ENCODE peak calls at places on chromosome 6, in five cellular contexts. X is heart left ventricle, I is prostate gland, K is NB4, C is right lobe of liver. Q is an unnamed sample.

GRCh38 chr6:116497089-116497676 is 14.3 kb upstream of the CALHM5 start:
- DNase-seq in X (no peak), I (no peak), K (no peak), C (no peak), Q (no peak)

GRCh38 chr6:47700596-47700995 is 2.2 kb downstream of the ADGRF4 start:
- DNase-seq in X (no peak), I (no peak), K (no peak), C (no peak), Q (no peak)

GRCh38 chr6:34657037-34657306 is 39.6 kb downstream of the ILRUN start:
- DNase-seq in X (no peak), I (no peak), K (no peak), C (no peak), Q (no peak)

GRCh38 chr6:40586800-40587201 is 363 bp downstream of the LRFN2 start:
- DNase-seq in X (peak; percentile 59), I (no peak), K (no peak), C (no peak), Q (no peak)

GRCh38 chr6:14999106-14999505 is 246.8 kb upstream of the JARID2 start:
- DNase-seq in X (no peak), I (no peak), K (no peak), C (no peak), Q (no peak)

GRCh38 chr6:7697820-7698623 is 27.9 kb upstream of the BMP6 start:
- DNase-seq in X (no peak), I (no peak), K (peak; percentile 95), C (peak; percentile 69), Q (no peak)

GRCh38 chr6:114024746-114025145 is 53.8 kb upstream of the HDAC2 start:
- DNase-seq in X (no peak), I (no peak), K (no peak), C (no peak), Q (no peak)

GRCh38 chr6:19024737-19025136 is 637.6 kb downstream of the RNF144B start:
- DNase-seq in X (no peak), I (peak; percentile 30), K (peak; percentile 45), C (no peak), Q (no peak)

GRCh38 chr6:21593927-21594421 is 423 bp downstream of the SOX4 start:
- DNase-seq in X (no peak), I (peak; percentile 29), K (peak; percentile 78), C (no peak), Q (no peak)

GRCh38 chr6:39912446-39912845 is 21.8 kb downstream of the MOCS1 start:
- DNase-seq in X (no peak), I (no peak), K (no peak), C (no peak), Q (no peak)

GRCh38 chr6:111423960-111424846 is 58.8 kb downstream of the REV3L start:
- DNase-seq in X (no peak), I (peak; percentile 72), K (no peak), C (peak; percentile 39), Q (no peak)

GRCh38 chr6:16345449-16346330 is 107.3 kb downstream of the GMPR start:
- DNase-seq in X (no peak), I (no peak), K (peak; percentile 67), C (no peak), Q (no peak)

GRCh38 chr6:5130135-5130866 is 45.2 kb downstream of the PPP1R3G start:
- DNase-seq in X (no peak), I (no peak), K (no peak), C (no peak), Q (no peak)

GRCh38 chr6:84052204-84052882 is 18.8 kb downstream of the MRAP2 start:
- DNase-seq in X (peak; percentile 82), I (peak; percentile 11), K (peak; percentile 5), C (no peak), Q (no peak)

GRCh38 chr6:143337201-143337949 is 113.1 kb downstream of the ADAT2 start:
- DNase-seq in X (peak; percentile 72), I (no peak), K (peak; percentile 68), C (no peak), Q (peak; percentile 46)

GRCh38 chr6:56932891-56933473 is 21.9 kb upstream of the BEND6 start:
- DNase-seq in X (no peak), I (no peak), K (peak; percentile 38), C (no peak), Q (no peak)

GRCh38 chr6:111552241-111552744 is 53.4 kb downstream of the TRAF3IP2 start:
- DNase-seq in X (no peak), I (peak; percentile 72), K (no peak), C (no peak), Q (peak; percentile 77)

GRCh38 chr6:46044876-46045617 is 29.4 kb upstream of the CLIC5 start:
- DNase-seq in X (no peak), I (no peak), K (peak; percentile 73), C (no peak), Q (peak; percentile 57)

GRCh38 chr6:84897874-84898635 is 133.7 kb upstream of the TBX18 start:
- DNase-seq in X (no peak), I (no peak), K (no peak), C (no peak), Q (no peak)

GRCh38 chr6:84019812-84020211 is 13.8 kb upstream of the MRAP2 start:
- DNase-seq in X (no peak), I (no peak), K (no peak), C (no peak), Q (no peak)

GRCh38 chr6:95209007-95209406 is 368.3 kb upstream of the MANEA start:
- DNase-seq in X (no peak), I (no peak), K (no peak), C (no peak), Q (no peak)

GRCh38 chr6:33914519-33915120 is 110.8 kb upstream of the MLN start:
- DNase-seq in X (peak; percentile 62), I (no peak), K (peak; percentile 82), C (no peak), Q (no peak)

GRCh38 chr6:125918681-125919566 is 37.6 kb upstream of the HINT3 start:
- DNase-seq in X (no peak), I (peak; percentile 67), K (peak; percentile 90), C (no peak), Q (peak; percentile 52)

GRCh38 chr6:125918230-125918629 is 38.3 kb upstream of the HINT3 start:
- DNase-seq in X (no peak), I (no peak), K (no peak), C (no peak), Q (no peak)

GRCh38 chr6:125923371-125923877 is 33.1 kb upstream of the HINT3 start:
- DNase-seq in X (no peak), I (no peak), K (no peak), C (no peak), Q (no peak)

GRCh38 chr6:125922322-125922860 is 34.2 kb upstream of the HINT3 start:
- DNase-seq in X (no peak), I (no peak), K (no peak), C (no peak), Q (no peak)

DNA sequence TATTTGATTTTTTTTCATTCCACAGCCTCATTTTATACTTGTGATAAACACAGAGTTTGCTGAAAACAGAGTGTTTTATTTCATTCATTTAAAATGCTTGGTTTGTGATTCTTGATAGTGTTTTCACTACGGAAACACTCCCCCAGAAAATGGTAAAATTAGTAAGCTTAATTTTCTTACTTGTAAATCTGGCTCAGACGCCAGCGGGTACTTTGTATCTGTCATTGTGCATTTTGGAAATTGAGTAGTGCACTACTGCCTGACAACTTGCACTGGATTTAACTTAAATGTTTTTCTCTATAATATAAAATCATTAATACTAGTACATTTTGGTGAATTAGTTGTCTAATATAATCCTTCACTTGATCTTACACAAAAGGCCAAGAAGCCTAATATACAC is 37.0 kb upstream of the HINT3 start:
- DNase-seq in X (no peak), I (no peak), K (no peak), C (no peak), Q (no peak)
- H3K4me3 ChIP-seq in X (peak overlapping the region; percentile 40), I (no peak overlapping the region), K (peak overlapping the region; percentile 76), C (peak overlapping the region; percentile 46), Q (no peak overlapping the region)

GRCh38 chr6:32087574-32088486 is 21.3 kb downstream of the TNXB start:
- DNase-seq in X (peak; percentile 89), I (peak; percentile 73), K (peak; percentile 85), C (peak; percentile 82), Q (no peak)
- TF ChIP-seq CTCF in X (peak; percentile 72), I (peak; percentile 78), K (peak; percentile 50), C (peak; percentile 54), Q (no peak)

GRCh38 chr6:81938991-81939773 is 186.7 kb upstream of the TENT5A start:
- DNase-seq in X (no peak), I (no peak), K (no peak), C (no peak), Q (no peak)

GRCh38 chr6:81937296-81937937 is 184.9 kb upstream of the TENT5A start:
- DNase-seq in X (no peak), I (no peak), K (no peak), C (no peak), Q (no peak)

GRCh38 chr6:81939774-81940165 is 187.3 kb upstream of the TENT5A start:
- DNase-seq in X (no peak), I (no peak), K (peak; percentile 67), C (no peak), Q (no peak)

GRCh38 chr6:81938014-81938761 is 185.7 kb upstream of the TENT5A start:
- DNase-seq in X (no peak), I (no peak), K (peak; percentile 92), C (no peak), Q (no peak)

DNA sequence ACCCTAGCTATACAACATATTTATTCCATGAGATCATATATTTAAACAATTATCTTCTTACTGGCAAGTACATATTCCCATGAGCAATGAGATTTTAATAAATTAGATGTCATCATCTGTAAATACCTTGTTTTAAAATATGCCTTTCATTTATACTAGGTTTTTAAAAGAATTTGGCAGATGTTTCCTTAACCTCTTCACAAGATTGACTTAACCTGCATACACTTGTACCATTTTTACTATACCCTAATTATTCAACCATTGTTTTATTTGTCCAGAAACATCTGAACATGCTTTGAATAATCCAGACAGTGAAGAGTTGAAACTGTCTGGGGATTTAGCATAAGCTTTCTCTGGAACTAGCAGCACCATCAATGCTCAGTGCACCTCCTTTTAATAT is 188.0 kb upstream of the TENT5A start:
- DNase-seq in X (no peak), I (no peak), K (peak; percentile 26), C (no peak), Q (no peak)
- TF ChIP-seq POLR2A in X (no peak), I (no peak), K (no peak), C (no peak), Q (no peak)

DNA sequence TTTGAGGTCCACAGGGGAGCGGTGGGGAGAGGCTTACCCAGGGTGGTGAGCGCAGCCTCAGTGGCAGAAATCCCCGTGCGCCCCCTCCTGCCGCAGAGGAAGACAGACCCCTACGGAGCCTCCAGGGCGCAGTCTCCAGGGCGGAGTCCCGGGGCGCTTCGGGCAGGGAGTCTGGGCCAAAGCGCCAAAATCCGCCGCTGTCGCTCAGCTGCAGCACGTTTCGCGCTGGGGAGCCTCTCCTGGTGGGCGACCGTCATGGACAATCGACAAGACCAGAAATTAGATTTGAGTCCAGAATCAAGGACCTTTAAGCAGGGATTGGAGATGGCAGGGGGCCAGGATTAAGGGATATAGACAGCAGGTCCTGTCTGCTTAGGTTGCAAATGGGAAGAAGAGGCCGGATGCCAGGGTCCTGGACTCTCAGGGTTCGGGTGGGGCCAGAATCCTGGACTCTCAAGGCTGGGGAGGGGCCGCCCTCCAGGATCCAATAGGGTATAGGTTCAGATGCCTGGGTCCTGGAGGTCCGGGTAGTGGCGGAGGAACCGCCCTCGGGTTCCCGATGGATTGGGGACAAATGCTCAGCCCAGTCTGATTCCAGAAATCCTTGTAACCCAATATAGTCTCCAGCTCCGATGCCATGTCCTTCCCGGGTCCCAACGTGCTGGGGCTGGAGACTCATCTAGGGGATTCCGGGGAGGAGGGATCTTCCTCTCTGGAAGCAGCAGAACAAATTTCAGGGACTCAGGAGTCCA is 7.9 kb upstream of the HLA-E start:
- DNase-seq in X (no peak), I (no peak), K (no peak), C (no peak), Q (no peak)
- H3K4me3 ChIP-seq in X (no peak overlapping the region), I (no peak overlapping the region), K (no peak overlapping the region), C (no peak overlapping the region), Q (no peak overlapping the region)

GRCh38 chr6:139152088-139152891 is 17.4 kb downstream of the HECA start:
- DNase-seq in X (no peak), I (no peak), K (no peak), C (no peak), Q (no peak)
- TF ChIP-seq CTCF in X (no peak), I (no peak), K (no peak), C (no peak), Q (no peak)

Q was measured in lower leg skin.